ENCODE peak calls at places on chromosome 10, in four cellular contexts. F is A549, Y is prostate gland, O is AG09309. M is an unnamed sample.

GRCh38 chr10:75083972-75084833 is 27.3 kb upstream of the SAMD8 start:
- DNase-seq in F (no peak), Y (no peak), O (no peak), M (peak)

GRCh38 chr10:97023401-97024180 is 162.2 kb downstream of the SLIT1 start:
- DNase-seq in F (no peak), Y (no peak), O (no peak), M (no peak)

GRCh38 chr10:117439243-117439912 is 64.1 kb upstream of the PDZD8 start:
- DNase-seq in F (no peak), Y (no peak), O (peak), M (peak)

GRCh38 chr10:47335906-47336305 is 12.3 kb upstream of the RBP3 start:
- DNase-seq in F (no peak), Y (no peak), O (no peak), M (no peak)

GRCh38 chr10:45420453-45421192 is 46.6 kb downstream of the ALOX5 start:
- DNase-seq in F (no peak), Y (peak), O (no peak), M (peak)

GRCh38 chr10:35386594-35387174 is 50.4 kb downstream of the CCNY start:
- DNase-seq in F (no peak), Y (no peak), O (no peak), M (peak)

GRCh38 chr10:22803201-22803895 is 89.0 kb upstream of the PIP4K2A start:
- DNase-seq in F (no peak), Y (no peak), O (no peak), M (no peak)

GRCh38 chr10:92695679-92696605 is 6.2 kb downstream of the HHEX start:
- DNase-seq in F (peak), Y (no peak), O (no peak), M (no peak)

GRCh38 chr10:33332183-33333031 is 2.1 kb downstream of the NRP1 start:
- DNase-seq in F (no peak), Y (no peak), O (peak), M (no peak)

GRCh38 chr10:11884706-11885423 is 61.7 kb downstream of the PROSER2 start:
- DNase-seq in F (no peak), Y (no peak), O (no peak), M (no peak)

GRCh38 chr10:11720260-11720741 is 21.9 kb upstream of the ECHDC3 start:
- DNase-seq in F (no peak), Y (no peak), O (no peak), M (no peak)

GRCh38 chr10:92845926-92846325 is 2.4 kb upstream of the EXOC6 start:
- DNase-seq in F (no peak), Y (no peak), O (no peak), M (no peak)

GRCh38 chr10:71838264-71839211 is 12.5 kb downstream of the PSAP start:
- DNase-seq in F (no peak), Y (no peak), O (no peak), M (no peak)

GRCh38 chr10:31103096-31103495 is 71.4 kb upstream of the ZNF438 start:
- DNase-seq in F (no peak), Y (no peak), O (no peak), M (no peak)

GRCh38 chr10:299512-299911 is 164.3 kb downstream of the ZMYND11 start:
- DNase-seq in F (no peak), Y (no peak), O (no peak), M (no peak)

GRCh38 chr10:73647211-73647874 is 6.1 kb upstream of the MYOZ1 start:
- DNase-seq in F (no peak), Y (peak), O (no peak), M (no peak)

GRCh38 chr10:29517352-29517923 is 117.3 kb downstream of the SVIL start:
- DNase-seq in F (peak), Y (no peak), O (no peak), M (no peak)

GRCh38 chr10:62388328-62388727 is 14.2 kb downstream of the ZNF365 start:
- DNase-seq in F (no peak), Y (no peak), O (no peak), M (no peak)

GRCh38 chr10:79007843-79008319 is 60.9 kb upstream of the ZMIZ1 start:
- DNase-seq in F (no peak), Y (no peak), O (no peak), M (no peak)

GRCh38 chr10:19652750-19653149 is 163.5 kb upstream of the PLXDC2 start:
- DNase-seq in F (no peak), Y (no peak), O (no peak), M (no peak)

GRCh38 chr10:81872206-81872605 is 2.8 kb upstream of the NRG3 start:
- DNase-seq in F (no peak), Y (no peak), O (no peak), M (no peak)

DNA sequence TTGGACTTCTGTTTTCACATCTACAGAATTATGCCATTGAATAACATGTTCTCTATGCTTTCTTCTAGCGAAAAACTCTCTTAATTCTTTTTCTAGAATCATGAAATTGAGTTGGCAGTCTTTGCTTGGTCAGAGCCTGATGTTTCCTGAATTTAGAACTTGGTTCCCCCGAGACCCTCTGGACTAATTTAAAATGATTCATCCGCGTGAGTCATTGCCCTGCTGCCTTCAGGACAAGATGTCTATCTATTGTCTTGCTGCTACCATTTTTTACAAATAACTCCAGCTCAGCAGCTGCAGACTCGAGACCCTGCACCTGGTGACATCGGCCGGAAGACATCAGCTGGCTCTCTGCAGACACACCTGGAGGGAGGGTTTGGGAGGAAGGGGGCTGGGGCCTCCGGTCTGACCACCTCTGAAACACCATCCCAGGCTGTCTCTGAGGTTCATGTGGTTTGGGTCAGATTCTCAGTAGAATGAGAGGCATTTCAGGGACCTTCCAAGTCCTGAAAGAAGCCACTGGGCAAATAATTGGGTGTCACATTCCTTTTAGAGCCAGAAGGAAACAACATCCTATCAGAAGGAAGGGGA is 20.9 kb upstream of the KLF6 start:
- DNase-seq in F (no peak), Y (no peak), O (no peak), M (peak)
- H3K4me3 ChIP-seq in F (peak), Y (no peak), O (no peak), M (peak)

GRCh38 chr10:122460891-122461293 is 461 bp upstream of the HTRA1 start:
- DNase-seq in F (no peak), Y (no peak), O (no peak), M (no peak)
- H3K4me3 ChIP-seq in F (peak), Y (peak), O (peak), M (peak)

DNA sequence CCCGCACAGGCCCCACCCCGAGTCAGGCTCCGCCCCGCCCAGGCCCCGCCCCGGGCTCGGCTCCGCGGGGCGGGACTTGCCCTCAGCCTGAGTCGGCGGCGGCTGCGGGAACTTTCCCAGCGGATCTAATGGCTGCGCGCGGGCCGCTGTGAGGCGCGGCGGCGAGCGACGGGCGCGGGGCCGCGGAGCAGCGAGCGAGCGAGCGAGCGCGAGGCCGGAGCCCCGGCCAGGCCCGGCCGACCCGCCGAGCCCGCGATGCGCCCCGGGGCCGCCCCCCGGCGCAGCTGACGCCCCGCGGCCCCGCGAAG is at the start of gene INPP5A:
- DNase-seq in F (no peak), Y (no peak), O (no peak), M (no peak)
- H3K4me3 ChIP-seq in F (peak), Y (peak), O (peak), M (peak)

GRCh38 chr10:55820071-55820470 is 541.0 kb downstream of the ZWINT start:
- DNase-seq in F (no peak), Y (no peak), O (no peak), M (no peak)
- H3K4me3 ChIP-seq in F (no peak), Y (no peak), O (no peak), M (no peak)

GRCh38 chr10:69375307-69376151 is 41.2 kb downstream of the TACR2 start:
- DNase-seq in F (no peak), Y (peak), O (no peak), M (no peak)

GRCh38 chr10:69377191-69377590 is 39.5 kb downstream of the TACR2 start:
- DNase-seq in F (no peak), Y (no peak), O (no peak), M (no peak)

GRCh38 chr10:69374242-69374641 is 42.5 kb downstream of the TACR2 start:
- DNase-seq in F (no peak), Y (no peak), O (no peak), M (no peak)

GRCh38 chr10:69376662-69377061 is 40.1 kb downstream of the TACR2 start:
- DNase-seq in F (no peak), Y (no peak), O (no peak), M (no peak)

GRCh38 chr10:69374931-69375306 is 41.8 kb downstream of the TACR2 start:
- DNase-seq in F (no peak), Y (no peak), O (no peak), M (no peak)
- H3K4me3 ChIP-seq in F (no peak), Y (no peak), O (no peak), M (no peak)

DNA sequence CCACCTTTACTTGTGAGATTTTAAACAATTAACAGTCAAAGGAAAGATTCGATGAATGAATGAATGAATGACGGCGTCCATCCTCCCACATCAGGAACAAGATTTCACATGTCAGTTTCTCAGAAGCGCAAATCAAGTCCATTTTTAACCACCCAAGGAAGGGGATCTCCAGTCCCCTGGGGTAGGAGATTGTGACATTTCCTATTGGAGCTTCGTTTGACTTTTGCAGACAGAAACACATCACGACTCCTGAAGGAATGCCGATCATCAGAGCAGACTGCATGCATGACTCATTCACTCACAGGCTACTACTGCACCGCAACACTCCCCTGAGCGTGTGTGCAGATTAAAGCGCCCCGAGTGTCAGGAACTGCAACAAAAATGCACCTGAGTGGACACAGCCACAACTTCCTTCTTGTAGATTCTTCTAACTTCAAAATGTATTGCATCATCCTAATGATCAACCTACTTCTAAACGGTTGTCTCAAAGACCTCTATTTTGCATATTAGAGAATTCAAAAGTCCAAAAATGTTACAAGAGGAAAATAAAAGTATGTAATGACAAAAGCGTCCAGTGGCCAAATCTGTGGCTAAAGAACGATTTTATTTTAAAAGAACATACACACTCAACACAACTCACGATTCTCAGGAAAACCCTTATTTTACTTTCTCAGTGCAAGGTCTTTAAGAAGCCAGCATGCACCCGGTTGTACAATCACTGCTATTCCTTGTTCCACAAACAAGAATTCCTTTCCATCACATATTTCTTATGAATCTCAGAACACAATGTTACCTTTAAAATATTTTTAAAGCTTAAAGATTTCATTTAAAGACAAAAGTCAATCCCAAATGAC is 172.6 kb downstream of the FAM107B start:
- DNase-seq in F (peak), Y (no peak), O (no peak), M (no peak)
- H3K4me3 ChIP-seq in F (peak), Y (no peak), O (peak), M (no peak)

GRCh38 chr10:85045046-85045445 is 716.7 kb downstream of the CCSER2 start:
- DNase-seq in F (no peak), Y (no peak), O (no peak), M (no peak)

GRCh38 chr10:85047979-85048378 is 719.6 kb downstream of the CCSER2 start:
- DNase-seq in F (no peak), Y (no peak), O (no peak), M (no peak)

GRCh38 chr10:85043207-85043606 is 714.8 kb downstream of the CCSER2 start:
- DNase-seq in F (no peak), Y (no peak), O (no peak), M (no peak)

GRCh38 chr10:85048644-85049043 is 720.3 kb downstream of the CCSER2 start:
- DNase-seq in F (no peak), Y (no peak), O (no peak), M (no peak)

GRCh38 chr10:85047170-85047834 is 718.9 kb downstream of the CCSER2 start:
- DNase-seq in F (no peak), Y (no peak), O (no peak), M (no peak)
- H3K4me3 ChIP-seq in F (no peak), Y (no peak), O (no peak), M (no peak)

DNA sequence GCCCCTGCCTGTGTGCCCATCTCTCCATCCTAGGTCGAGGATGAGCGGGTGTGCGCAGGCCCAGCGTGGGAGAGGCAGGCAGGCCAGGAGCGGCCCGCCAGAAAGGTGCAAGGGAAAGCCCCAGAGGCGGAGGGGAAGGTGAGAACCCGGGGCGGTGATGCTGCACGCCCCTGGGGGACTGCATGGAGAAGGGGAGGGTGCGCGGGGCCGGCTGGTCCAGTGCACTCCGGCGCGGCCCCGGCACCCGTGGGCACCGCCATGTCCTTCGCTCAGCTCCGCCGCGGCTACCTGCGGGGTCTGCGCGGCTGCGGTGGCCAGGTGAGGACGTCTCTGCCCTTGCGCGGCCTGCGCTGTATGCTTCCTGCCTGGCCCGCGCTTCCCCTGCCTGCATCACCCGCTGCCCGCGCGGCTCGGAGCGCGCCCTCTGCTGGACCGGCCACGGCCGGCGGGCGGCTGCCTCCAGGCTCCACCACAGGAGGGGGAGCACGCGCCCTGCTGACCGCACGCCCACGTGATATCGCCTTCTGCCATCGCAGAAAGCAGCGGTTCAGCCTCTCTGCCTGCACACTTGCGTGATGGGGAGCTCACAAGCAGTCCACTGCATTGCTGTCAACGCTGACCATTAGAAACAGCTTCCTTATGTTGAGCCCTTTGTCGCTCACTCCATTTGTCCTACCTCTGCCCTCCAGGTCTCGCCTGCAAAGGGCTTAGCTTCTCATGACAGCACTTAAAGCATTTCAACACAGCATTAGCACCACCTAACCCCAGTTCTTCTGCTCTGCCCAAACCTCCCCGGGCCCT is 73.9 kb downstream of the CXCL12 start:
- DNase-seq in F (peak), Y (peak), O (no peak), M (peak)
- H3K4me3 ChIP-seq in F (no peak), Y (peak), O (no peak), M (peak)

M was measured in skeletal muscle cell.